ENCODE peak calls at places on chromosomes 12 and 14, in four cellular contexts. E is SK-N-SH; D is AG04450; T is CD4-positive, alpha-beta memory T cell. X is an unnamed sample.

GRCh38 chr12:96981053-96981452 is 74.0 kb downstream of the NEDD1 start:
- DNase-seq in E (no peak), T (no peak), D (peak; percentile 59), X (no peak)

GRCh38 chr12:72493390-72493789 is 221.2 kb downstream of the TRHDE start:
- DNase-seq in D (no peak), T (no peak), E (no peak), X (no peak)

GRCh38 chr12:25957898-25958253 is 606 bp upstream of the RASSF8 start:
- DNase-seq in T (no peak), D (peak; percentile 16), E (no peak), X (no peak)

GRCh38 chr14:50521912-50522341 is 10.4 kb downstream of the MAP4K5 start:
- DNase-seq in E (no peak), T (peak; percentile 26), D (no peak), X (no peak)

GRCh38 chr12:120925740-120926563 is 21.8 kb upstream of the SPPL3 start:
- DNase-seq in E (no peak), T (no peak), D (no peak), X (no peak)

GRCh38 chr12:55716582-55717396 is 943 bp downstream of the BLOC1S1 start:
- DNase-seq in E (no peak), D (no peak), T (no peak), X (peak; percentile 33)

GRCh38 chr14:96754162-96754844 is 42.9 kb upstream of the VRK1 start:
- DNase-seq in T (no peak), E (no peak), D (no peak), X (no peak)

GRCh38 chr12:125878483-125878882 is 813.2 kb downstream of the AACS start:
- DNase-seq in D (no peak), E (no peak), T (no peak), X (no peak)

GRCh38 chr14:65032319-65032718 is 45.6 kb downstream of the FNTB start:
- DNase-seq in E (no peak), T (no peak), D (no peak), X (no peak)

GRCh38 chr14:87873741-87874140 is 119.2 kb downstream of the GALC start:
- DNase-seq in T (no peak), D (no peak), E (no peak), X (no peak)

GRCh38 chr14:53979747-53980642 is 23.4 kb upstream of the BMP4 start:
- DNase-seq in E (no peak), T (no peak), D (no peak), X (peak; percentile 68)

GRCh38 chr12:14993537-14994266 is 20.9 kb downstream of the PDE6H start:
- DNase-seq in D (no peak), E (no peak), T (no peak), X (no peak)

GRCh38 chr12:52004042-52004648 is 2.6 kb upstream of the TAMALIN start:
- DNase-seq in D (no peak), T (no peak), E (peak; percentile 67), X (peak; percentile 90)

GRCh38 chr12:11822071-11822818 is 172.8 kb downstream of the ETV6 start:
- DNase-seq in T (peak; percentile 42), E (no peak), D (peak; percentile 55), X (no peak)

GRCh38 chr12:94704452-94704871 is 54.1 kb upstream of the TMCC3 start:
- DNase-seq in D (peak; percentile 78), E (no peak), T (no peak), X (no peak)

GRCh38 chr12:48946206-48946605 is 11.1 kb downstream of the ARF3 start:
- DNase-seq in T (no peak), E (no peak), D (peak; percentile 45), X (no peak)

GRCh38 chr14:72649603-72650227 is 244.2 kb downstream of the DPF3 start:
- DNase-seq in E (no peak), T (no peak), D (no peak), X (no peak)

GRCh38 chr12:113292091-113292490 is 42.8 kb downstream of the SLC8B1 start:
- DNase-seq in T (no peak), D (peak; percentile 16), E (no peak), X (no peak)

GRCh38 chr14:22901799-22902198 is 17.1 kb downstream of the RBM23 start:
- DNase-seq in E (no peak), T (no peak), D (no peak), X (no peak)

GRCh38 chr14:106811167-106811566 is 1284.8 kb downstream of the TMEM121 start:
- DNase-seq in D (no peak), E (no peak), T (no peak), X (no peak)

GRCh38 chr12:716506-716905 is 35.9 kb upstream of the WNK1 start:
- DNase-seq in D (no peak), E (no peak), T (no peak), X (no peak)

GRCh38 chr14:54366726-54367707 is 29.8 kb upstream of the CDKN3 start:
- DNase-seq in D (peak; percentile 32), T (peak; percentile 24), E (peak; percentile 30), X (no peak)

GRCh38 chr12:122327014-122327413 is 60.7 kb upstream of the VPS33A start:
- DNase-seq in D (no peak), T (no peak), E (no peak), X (no peak)

GRCh38 chr12:1946311-1946710 is 27.9 kb upstream of the CACNA2D4 start:
- DNase-seq in T (no peak), D (no peak), E (no peak), X (no peak)

GRCh38 chr12:110744176-110744575 is 1.5 kb upstream of the PPP1CC start:
- DNase-seq in T (no peak), D (no peak), E (no peak), X (no peak)

GRCh38 chr12:108833355-108833733 is 24.0 kb downstream of the SSH1 start:
- DNase-seq in T (no peak), E (no peak), D (no peak), X (no peak)

GRCh38 chr12:127489055-127489454 is 777.9 kb upstream of the TMEM132C start:
- DNase-seq in E (no peak), D (no peak), T (no peak), X (no peak)

DNA sequence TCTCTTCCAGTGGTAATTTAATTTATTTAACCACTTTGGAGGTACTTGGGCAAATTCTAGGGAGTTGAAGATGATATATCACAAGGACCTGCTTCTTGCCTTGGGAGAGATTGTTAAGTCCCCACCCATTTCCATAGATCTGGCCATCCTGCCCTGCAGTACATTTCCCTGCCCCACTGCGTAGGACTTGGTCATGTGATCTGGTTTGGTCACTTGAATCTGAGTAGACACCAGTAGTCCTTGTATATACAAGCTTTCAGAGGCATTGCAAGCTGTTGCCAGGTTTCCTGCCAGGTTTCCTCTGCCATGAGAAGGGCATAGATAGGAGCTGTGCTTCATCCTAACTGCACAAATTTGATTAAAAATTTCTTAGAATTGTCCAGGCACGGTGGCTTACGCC is 200.0 kb downstream of the ADAMTS20 start:
- DNase-seq in D (no peak), T (no peak), E (no peak), X (no peak)
- H3K4me3 ChIP-seq in D (no peak overlapping the region), T (no peak overlapping the region), E (peak overlapping the region; percentile 19), X (no peak overlapping the region)

GRCh38 chr12:6644257-6644596 is 3.0 kb downstream of the ACRBP start:
- DNase-seq in D (no peak), T (no peak), E (peak; percentile 11), X (no peak)

GRCh38 chr12:6644903-6645302 is 2.3 kb downstream of the ACRBP start:
- DNase-seq in T (no peak), E (peak; percentile 74), D (no peak), X (peak; percentile 80)

GRCh38 chr12:6643569-6644256 is 3.5 kb downstream of the ACRBP start:
- DNase-seq in E (peak; percentile 7), D (no peak), T (no peak), X (no peak)

GRCh38 chr12:6646276-6647082 is 753 bp downstream of the ACRBP start:
- DNase-seq in D (no peak), E (peak; percentile 21), T (no peak), X (no peak)

GRCh38 chr12:6647083-6647604 is at the start of gene ACRBP:
- DNase-seq in T (no peak), E (no peak), D (no peak), X (peak; percentile 97)
- H3K4me3 ChIP-seq in T (no peak within 1 kb of the TSS), E (no peak within 1 kb of the TSS), D (peak within 1 kb of the TSS; percentile 55), X (peak within 1 kb of the TSS; percentile 53)

DNA sequence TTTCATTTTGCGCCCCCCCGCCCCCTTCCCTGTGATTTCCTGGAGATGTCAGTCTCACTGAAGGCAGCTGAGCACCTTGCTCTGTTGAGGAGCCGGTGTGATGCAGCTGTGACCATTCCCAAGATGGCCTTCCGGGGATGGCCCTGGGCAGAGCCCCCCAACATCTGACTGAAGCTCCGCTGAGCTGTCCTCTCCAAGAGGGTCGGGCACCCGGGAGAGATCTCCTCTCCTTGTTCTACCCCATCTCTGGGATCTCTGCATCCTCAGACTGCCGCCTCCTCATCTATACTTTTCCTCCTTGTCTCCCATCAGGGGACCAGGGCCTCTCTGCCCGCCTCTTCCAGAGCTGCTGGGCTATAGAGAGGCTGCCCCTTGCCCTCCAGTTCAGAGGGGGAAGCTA is 965 bp upstream of the SMOC1 start:
- DNase-seq in E (no peak), D (no peak), T (no peak), X (peak; percentile 36)
- H3K4me3 ChIP-seq in E (no peak overlapping the region), D (no peak overlapping the region), T (no peak overlapping the region), X (no peak overlapping the region)

GRCh38 chr14:63896278-63896720 is 43.5 kb downstream of the SYNE2 start:
- DNase-seq in D (no peak), T (no peak), E (peak; percentile 34), X (no peak)
- H3K4me3 ChIP-seq in D (no peak overlapping the region), T (no peak overlapping the region), E (peak overlapping the region; percentile 4), X (no peak overlapping the region)

DNA sequence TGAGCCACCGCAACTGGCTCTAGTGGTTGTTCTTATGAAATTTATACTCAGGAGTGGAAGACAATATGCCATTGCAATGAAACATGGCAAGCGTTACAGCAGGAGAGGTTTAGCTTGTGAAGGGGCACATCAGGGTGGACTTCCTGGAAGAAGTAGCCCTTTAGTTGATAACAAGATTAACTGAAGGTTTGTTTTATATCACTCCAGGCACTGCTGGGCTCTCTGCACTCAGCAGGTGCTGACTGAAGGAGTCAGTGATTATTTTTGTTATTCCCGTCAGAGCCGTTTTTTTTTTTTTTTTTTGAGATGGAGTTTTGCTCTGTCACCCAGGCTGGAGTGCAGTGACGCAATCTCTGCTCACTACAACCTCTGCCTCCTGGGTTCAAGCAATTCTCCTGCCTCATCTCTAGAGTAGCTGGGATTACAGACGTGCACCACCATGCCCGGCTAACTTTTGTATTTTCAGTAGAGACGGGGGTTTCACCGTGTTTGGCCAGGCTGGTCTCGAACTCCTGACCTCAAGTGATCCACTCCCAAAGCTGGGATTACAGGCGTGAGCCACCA is 17.6 kb upstream of the GPR68 start:
- DNase-seq in T (no peak), D (no peak), E (no peak), X (no peak)
- H3K4me3 ChIP-seq in T (no peak overlapping the region), D (no peak overlapping the region), E (no peak overlapping the region), X (no peak overlapping the region)